ENCODE peak calls at places on chromosomes 6 and 20, in ten cellular contexts. One of them, this sample, is unnamed.

GRCh38 chr20:257419-257818 is at the start of gene DEFB132:
- DNase-seq in CD4-positive, alpha-beta T cell: no peak
- DNase-seq in brain microvascular endothelial cell: no peak
- DNase-seq in heart left ventricle: no peak
- DNase-seq in stomach: no peak
- DNase-seq in neuronal stem cell: no peak
- DNase-seq in neural progenitor cell: no peak
- DNase-seq in CD8-positive, alpha-beta memory T cell: no peak
- DNase-seq in ovary: no peak
- DNase-seq in A549: no peak
- DNase-seq in this sample: no peak

GRCh38 chr6:37308084-37308817 is 45.5 kb upstream of the RNF8 start:
- DNase-seq in CD4-positive, alpha-beta T cell: no peak
- DNase-seq in brain microvascular endothelial cell: no peak
- DNase-seq in heart left ventricle: no peak
- DNase-seq in stomach: no peak
- DNase-seq in neuronal stem cell: no peak
- DNase-seq in neural progenitor cell: no peak
- DNase-seq in CD8-positive, alpha-beta memory T cell: no peak
- DNase-seq in ovary: no peak
- DNase-seq in A549: no peak
- DNase-seq in this sample: no peak

GRCh38 chr20:8389381-8390368 is 257.6 kb downstream of the PLCB1 start:
- DNase-seq in CD4-positive, alpha-beta T cell: no peak
- DNase-seq in brain microvascular endothelial cell: no peak
- DNase-seq in heart left ventricle: no peak
- DNase-seq in stomach: no peak
- DNase-seq in neuronal stem cell: no peak
- DNase-seq in neural progenitor cell: peak
- DNase-seq in CD8-positive, alpha-beta memory T cell: no peak
- DNase-seq in ovary: no peak
- DNase-seq in A549: peak
- DNase-seq in this sample: no peak

GRCh38 chr20:3312940-3313656 is 74.1 kb upstream of the SLC4A11 start:
- DNase-seq in CD4-positive, alpha-beta T cell: no peak
- DNase-seq in brain microvascular endothelial cell: peak
- DNase-seq in heart left ventricle: no peak
- DNase-seq in stomach: no peak
- DNase-seq in neuronal stem cell: no peak
- DNase-seq in neural progenitor cell: no peak
- DNase-seq in CD8-positive, alpha-beta memory T cell: no peak
- DNase-seq in ovary: no peak
- DNase-seq in A549: peak
- DNase-seq in this sample: peak

GRCh38 chr6:128672023-128672422 is 151.6 kb upstream of the PTPRK start:
- DNase-seq in CD4-positive, alpha-beta T cell: no peak
- DNase-seq in brain microvascular endothelial cell: no peak
- DNase-seq in heart left ventricle: no peak
- DNase-seq in stomach: no peak
- DNase-seq in neuronal stem cell: no peak
- DNase-seq in neural progenitor cell: no peak
- DNase-seq in CD8-positive, alpha-beta memory T cell: no peak
- DNase-seq in ovary: no peak
- DNase-seq in A549: no peak
- DNase-seq in this sample: no peak

GRCh38 chr6:131136021-131136847 is 967 bp downstream of the AKAP7 start:
- DNase-seq in CD4-positive, alpha-beta T cell: no peak
- DNase-seq in brain microvascular endothelial cell: peak
- DNase-seq in heart left ventricle: no peak
- DNase-seq in stomach: no peak
- DNase-seq in neuronal stem cell: no peak
- DNase-seq in neural progenitor cell: no peak
- DNase-seq in CD8-positive, alpha-beta memory T cell: no peak
- DNase-seq in ovary: no peak
- DNase-seq in A549: peak
- DNase-seq in this sample: no peak

GRCh38 chr6:163340201-163340887 is 74.2 kb upstream of the QKI start:
- DNase-seq in CD4-positive, alpha-beta T cell: no peak
- DNase-seq in brain microvascular endothelial cell: no peak
- DNase-seq in heart left ventricle: no peak
- DNase-seq in stomach: no peak
- DNase-seq in neuronal stem cell: no peak
- DNase-seq in neural progenitor cell: no peak
- DNase-seq in CD8-positive, alpha-beta memory T cell: no peak
- DNase-seq in ovary: no peak
- DNase-seq in A549: no peak
- DNase-seq in this sample: no peak

GRCh38 chr6:89482136-89482535 is 49.2 kb downstream of the ANKRD6 start:
- DNase-seq in CD4-positive, alpha-beta T cell: no peak
- DNase-seq in brain microvascular endothelial cell: no peak
- DNase-seq in heart left ventricle: no peak
- DNase-seq in stomach: no peak
- DNase-seq in neuronal stem cell: no peak
- DNase-seq in neural progenitor cell: no peak
- DNase-seq in CD8-positive, alpha-beta memory T cell: no peak
- DNase-seq in ovary: no peak
- DNase-seq in A549: no peak
- DNase-seq in this sample: no peak

GRCh38 chr6:113009682-113010081 is 662.6 kb downstream of the RFPL4B start:
- DNase-seq in CD4-positive, alpha-beta T cell: no peak
- DNase-seq in brain microvascular endothelial cell: peak
- DNase-seq in heart left ventricle: no peak
- DNase-seq in stomach: no peak
- DNase-seq in neuronal stem cell: no peak
- DNase-seq in neural progenitor cell: no peak
- DNase-seq in CD8-positive, alpha-beta memory T cell: no peak
- DNase-seq in ovary: no peak
- DNase-seq in A549: no peak
- DNase-seq in this sample: no peak

GRCh38 chr6:158711264-158711663 is 61.4 kb downstream of the SYTL3 start:
- DNase-seq in CD4-positive, alpha-beta T cell: no peak
- DNase-seq in brain microvascular endothelial cell: no peak
- DNase-seq in heart left ventricle: no peak
- DNase-seq in stomach: no peak
- DNase-seq in neuronal stem cell: no peak
- DNase-seq in neural progenitor cell: no peak
- DNase-seq in CD8-positive, alpha-beta memory T cell: no peak
- DNase-seq in ovary: no peak
- DNase-seq in A549: no peak
- DNase-seq in this sample: no peak

GRCh38 chr6:150751296-150751695 is 114.2 kb upstream of the MTHFD1L start:
- DNase-seq in CD4-positive, alpha-beta T cell: no peak
- DNase-seq in brain microvascular endothelial cell: peak
- DNase-seq in heart left ventricle: no peak
- DNase-seq in stomach: no peak
- DNase-seq in neuronal stem cell: no peak
- DNase-seq in neural progenitor cell: no peak
- DNase-seq in CD8-positive, alpha-beta memory T cell: no peak
- DNase-seq in ovary: no peak
- DNase-seq in A549: no peak
- DNase-seq in this sample: peak

GRCh38 chr20:10436053-10436699 is 1.1 kb downstream of the SLX4IP start:
- DNase-seq in CD4-positive, alpha-beta T cell: no peak
- DNase-seq in brain microvascular endothelial cell: no peak
- DNase-seq in heart left ventricle: no peak
- DNase-seq in stomach: no peak
- DNase-seq in neuronal stem cell: no peak
- DNase-seq in neural progenitor cell: no peak
- DNase-seq in CD8-positive, alpha-beta memory T cell: no peak
- DNase-seq in ovary: peak
- DNase-seq in A549: no peak
- DNase-seq in this sample: no peak
- H3K27ac ChIP-seq in CD4-positive, alpha-beta T cell: no peak
- H3K27ac ChIP-seq in brain microvascular endothelial cell: no peak
- H3K27ac ChIP-seq in heart left ventricle: no peak
- H3K27ac ChIP-seq in stomach: no peak
- H3K27ac ChIP-seq in neuronal stem cell: no peak
- H3K27ac ChIP-seq in neural progenitor cell: no peak
- H3K27ac ChIP-seq in CD8-positive, alpha-beta memory T cell: no peak
- H3K27ac ChIP-seq in ovary: no peak
- H3K27ac ChIP-seq in A549: peak
- H3K27ac ChIP-seq in this sample: peak

GRCh38 chr6:28979679-28980078 is 25.4 kb downstream of the ZNF311 start:
- DNase-seq in CD4-positive, alpha-beta T cell: no peak
- DNase-seq in brain microvascular endothelial cell: no peak
- DNase-seq in heart left ventricle: no peak
- DNase-seq in stomach: no peak
- DNase-seq in neuronal stem cell: no peak
- DNase-seq in neural progenitor cell: no peak
- DNase-seq in CD8-positive, alpha-beta memory T cell: no peak
- DNase-seq in ovary: no peak
- DNase-seq in A549: no peak
- DNase-seq in this sample: no peak

GRCh38 chr6:28980797-28981390 is 24.2 kb downstream of the ZNF311 start:
- DNase-seq in CD4-positive, alpha-beta T cell: no peak
- DNase-seq in brain microvascular endothelial cell: peak
- DNase-seq in heart left ventricle: no peak
- DNase-seq in stomach: no peak
- DNase-seq in neuronal stem cell: peak
- DNase-seq in neural progenitor cell: peak
- DNase-seq in CD8-positive, alpha-beta memory T cell: peak
- DNase-seq in ovary: peak
- DNase-seq in A549: peak
- DNase-seq in this sample: no peak

GRCh38 chr6:28981391-28981832 is 23.7 kb downstream of the ZNF311 start:
- DNase-seq in CD4-positive, alpha-beta T cell: peak
- DNase-seq in brain microvascular endothelial cell: peak
- DNase-seq in heart left ventricle: peak
- DNase-seq in stomach: peak
- DNase-seq in neuronal stem cell: peak
- DNase-seq in neural progenitor cell: peak
- DNase-seq in CD8-positive, alpha-beta memory T cell: peak
- DNase-seq in ovary: peak
- DNase-seq in A549: peak
- DNase-seq in this sample: no peak

GRCh38 chr6:28978959-28979561 is 26.1 kb downstream of the ZNF311 start:
- DNase-seq in CD4-positive, alpha-beta T cell: no peak
- DNase-seq in brain microvascular endothelial cell: no peak
- DNase-seq in heart left ventricle: no peak
- DNase-seq in stomach: no peak
- DNase-seq in neuronal stem cell: no peak
- DNase-seq in neural progenitor cell: no peak
- DNase-seq in CD8-positive, alpha-beta memory T cell: no peak
- DNase-seq in ovary: no peak
- DNase-seq in A549: no peak
- DNase-seq in this sample: no peak

DNA sequence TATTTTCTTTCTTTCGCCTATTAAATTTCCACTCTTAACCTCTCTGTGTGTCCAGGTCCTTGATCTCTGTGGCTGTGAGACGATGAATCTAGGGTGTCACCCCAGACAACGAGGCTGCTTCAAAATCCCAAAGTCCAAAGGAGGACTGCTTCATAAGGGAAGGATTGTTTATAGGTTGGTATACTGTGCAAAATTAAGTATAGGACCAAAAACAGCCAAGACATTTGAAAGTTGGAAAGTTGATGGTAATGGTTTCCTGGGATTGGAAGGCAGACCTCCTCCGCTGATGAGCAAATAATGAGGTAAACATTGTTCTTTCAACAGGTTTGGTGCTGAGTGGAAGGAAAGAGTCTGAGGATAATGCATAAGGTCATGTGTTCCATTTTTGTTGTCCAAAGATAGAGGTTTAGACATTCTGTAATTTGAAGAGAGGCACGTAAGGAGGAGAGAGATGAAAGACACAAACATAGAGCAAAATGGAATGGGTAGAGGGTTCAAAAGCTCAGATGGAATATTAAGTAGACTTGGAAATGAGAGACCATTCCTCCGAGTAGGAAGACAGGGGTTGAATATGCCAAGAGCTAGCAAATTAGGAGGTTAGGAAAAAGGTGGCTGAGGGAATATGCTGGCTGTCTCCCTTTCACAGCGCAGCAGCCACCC is 24.8 kb downstream of the ZNF311 start:
- DNase-seq in CD4-positive, alpha-beta T cell: no peak
- DNase-seq in brain microvascular endothelial cell: no peak
- DNase-seq in heart left ventricle: no peak
- DNase-seq in stomach: no peak
- DNase-seq in neuronal stem cell: no peak
- DNase-seq in neural progenitor cell: no peak
- DNase-seq in CD8-positive, alpha-beta memory T cell: no peak
- DNase-seq in ovary: no peak
- DNase-seq in A549: no peak
- DNase-seq in this sample: no peak
- H3K27ac ChIP-seq in CD4-positive, alpha-beta T cell: no peak
- H3K27ac ChIP-seq in brain microvascular endothelial cell: no peak
- H3K27ac ChIP-seq in heart left ventricle: peak
- H3K27ac ChIP-seq in stomach: peak
- H3K27ac ChIP-seq in neuronal stem cell: peak
- H3K27ac ChIP-seq in neural progenitor cell: no peak
- H3K27ac ChIP-seq in CD8-positive, alpha-beta memory T cell: peak
- H3K27ac ChIP-seq in ovary: peak
- H3K27ac ChIP-seq in A549: peak
- H3K27ac ChIP-seq in this sample: no peak

DNA sequence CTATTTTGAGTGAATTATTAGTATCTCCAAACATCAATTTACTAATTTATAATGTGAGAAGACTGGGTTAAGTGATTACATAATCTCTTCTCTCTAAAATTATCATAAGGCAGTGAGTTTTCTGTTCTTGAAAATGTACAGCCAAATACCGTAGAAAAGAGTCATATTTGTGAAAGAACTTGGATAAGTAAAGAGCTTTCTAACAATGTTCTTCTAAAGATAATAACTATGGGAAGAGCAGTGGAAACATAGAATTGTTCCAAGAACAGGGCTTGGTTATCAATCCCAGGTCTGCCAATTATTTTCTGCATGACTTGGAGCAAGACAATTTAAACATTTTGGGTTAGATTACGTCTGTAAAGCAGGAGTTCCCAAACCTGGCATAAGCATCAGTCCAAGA is 198.1 kb upstream of the SGK1 start:
- DNase-seq in CD4-positive, alpha-beta T cell: no peak
- DNase-seq in brain microvascular endothelial cell: no peak
- DNase-seq in heart left ventricle: no peak
- DNase-seq in stomach: no peak
- DNase-seq in neuronal stem cell: no peak
- DNase-seq in neural progenitor cell: no peak
- DNase-seq in CD8-positive, alpha-beta memory T cell: no peak
- DNase-seq in ovary: no peak
- DNase-seq in A549: no peak
- DNase-seq in this sample: no peak
- H3K27ac ChIP-seq in CD4-positive, alpha-beta T cell: no peak
- H3K27ac ChIP-seq in brain microvascular endothelial cell: no peak
- H3K27ac ChIP-seq in heart left ventricle: no peak
- H3K27ac ChIP-seq in stomach: no peak
- H3K27ac ChIP-seq in neuronal stem cell: no peak
- H3K27ac ChIP-seq in neural progenitor cell: no peak
- H3K27ac ChIP-seq in CD8-positive, alpha-beta memory T cell: no peak
- H3K27ac ChIP-seq in ovary: peak
- H3K27ac ChIP-seq in A549: peak
- H3K27ac ChIP-seq in this sample: no peak

DNA sequence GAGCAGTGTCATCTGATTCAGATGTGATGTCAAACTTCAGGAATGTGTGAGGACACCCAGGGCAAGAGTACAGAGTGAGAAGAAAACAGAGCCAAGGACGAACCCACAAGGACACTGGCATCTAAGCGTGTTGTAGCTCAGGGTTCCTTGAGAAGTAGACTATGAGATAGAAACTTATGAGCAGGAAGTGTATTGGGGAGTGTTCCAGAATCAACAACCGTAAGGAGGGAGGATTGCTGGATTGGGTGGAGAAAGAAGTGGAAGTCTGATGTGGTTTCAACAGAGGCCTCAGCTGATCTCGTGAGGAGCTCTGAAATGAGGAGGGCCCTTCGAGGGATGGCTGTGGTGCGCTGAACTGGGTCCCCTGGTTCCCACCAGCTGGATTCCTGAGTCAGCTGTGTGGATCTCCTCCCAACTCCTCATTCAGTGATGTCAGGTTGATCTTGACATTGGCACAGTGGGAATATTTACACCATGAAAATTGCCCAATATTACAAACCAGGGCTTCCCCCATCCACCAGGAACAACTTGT is 25.7 kb upstream of the IGF2R start:
- DNase-seq in CD4-positive, alpha-beta T cell: no peak
- DNase-seq in brain microvascular endothelial cell: peak
- DNase-seq in heart left ventricle: no peak
- DNase-seq in stomach: no peak
- DNase-seq in neuronal stem cell: no peak
- DNase-seq in neural progenitor cell: no peak
- DNase-seq in CD8-positive, alpha-beta memory T cell: no peak
- DNase-seq in ovary: no peak
- DNase-seq in A549: no peak
- DNase-seq in this sample: no peak
- H3K27ac ChIP-seq in CD4-positive, alpha-beta T cell: no peak
- H3K27ac ChIP-seq in brain microvascular endothelial cell: peak
- H3K27ac ChIP-seq in heart left ventricle: no peak
- H3K27ac ChIP-seq in stomach: no peak
- H3K27ac ChIP-seq in neuronal stem cell: no peak
- H3K27ac ChIP-seq in neural progenitor cell: no peak
- H3K27ac ChIP-seq in CD8-positive, alpha-beta memory T cell: no peak
- H3K27ac ChIP-seq in ovary: peak
- H3K27ac ChIP-seq in A549: no peak
- H3K27ac ChIP-seq in this sample: peak

This sample was measured in epithelial cell of prostate.